ENCODE peak calls at places on chromosomes 12 and 14, in four cellular contexts. U is right lobe of liver, E is AG04450, X is cardiac muscle cell. O is an unnamed sample.

GRCh38 chr12:67804168-67804567 is 155.6 kb downstream of the DYRK2 start:
- DNase-seq in U (no peak), E (no peak), X (no peak), O (no peak)

GRCh38 chr14:79493081-79493652 is 718.1 kb downstream of the DIO2 start:
- DNase-seq in U (no peak), E (no peak), X (no peak), O (no peak)

GRCh38 chr12:49909328-49909727 is 5.6 kb upstream of the FAIM2 start:
- DNase-seq in U (no peak), E (no peak), X (no peak), O (no peak)

GRCh38 chr14:92412912-92413311 is 89.9 kb downstream of the SLC24A4 start:
- DNase-seq in U (no peak), E (no peak), X (no peak), O (no peak)

GRCh38 chr12:93518725-93519124 is 51.4 kb downstream of the MRPL42 start:
- DNase-seq in U (no peak), E (peak), X (no peak), O (peak)

GRCh38 chr12:9064201-9064814 is 51.4 kb downstream of the A2M start:
- DNase-seq in U (peak), E (no peak), X (peak), O (peak)

GRCh38 chr14:85336817-85337216 is 193.1 kb upstream of the FLRT2 start:
- DNase-seq in U (no peak), E (no peak), X (no peak), O (peak)

GRCh38 chr12:91852646-91853045 is 293.0 kb downstream of the BTG1 start:
- DNase-seq in U (no peak), E (no peak), X (no peak), O (no peak)

GRCh38 chr14:100071545-100071944 is 6.3 kb downstream of the EVL start:
- DNase-seq in U (no peak), E (no peak), X (no peak), O (no peak)

GRCh38 chr12:130480887-130481286 is 143.2 kb downstream of the PIWIL1 start:
- DNase-seq in U (peak), E (no peak), X (no peak), O (no peak)

GRCh38 chr12:82383930-82384513 is 25.7 kb downstream of the METTL25 start:
- DNase-seq in U (no peak), E (no peak), X (peak), O (peak)

GRCh38 chr12:94898388-94898787 is 105.1 kb downstream of the NDUFA12 start:
- DNase-seq in U (no peak), E (no peak), X (no peak), O (peak)

GRCh38 chr12:49909826-49910225 is 6.1 kb upstream of the FAIM2 start:
- DNase-seq in U (no peak), E (no peak), X (peak), O (no peak)

GRCh38 chr14:77407158-77407557 is 16.2 kb downstream of the NOXRED1 start:
- DNase-seq in U (no peak), E (no peak), X (no peak), O (peak)

GRCh38 chr12:65670775-65671174 is 153.5 kb upstream of the HMGA2 start:
- DNase-seq in U (no peak), E (no peak), X (no peak), O (peak)

GRCh38 chr12:6069452-6070093 is 54.9 kb downstream of the VWF start:
- DNase-seq in U (no peak), E (peak), X (no peak), O (peak)

GRCh38 chr14:74667758-74668157 is 45.1 kb downstream of the AREL1 start:
- DNase-seq in U (no peak), E (no peak), X (no peak), O (peak)

GRCh38 chr12:23217158-23217557 is 592.2 kb downstream of the ETNK1 start:
- DNase-seq in U (no peak), E (no peak), X (no peak), O (no peak)

GRCh38 chr12:25135531-25136154 is 59.3 kb downstream of the DNAI7 start:
- DNase-seq in U (no peak), E (no peak), X (no peak), O (no peak)

GRCh38 chr12:105775351-105775750 is 363.4 kb downstream of the NUAK1 start:
- DNase-seq in U (no peak), E (no peak), X (no peak), O (peak)

GRCh38 chr14:24911324-24912095 is 138.4 kb downstream of the STXBP6 start:
- DNase-seq in U (no peak), E (no peak), X (no peak), O (peak)

GRCh38 chr14:68726093-68726695 is 66.7 kb downstream of the ZFP36L1 start:
- DNase-seq in U (no peak), E (no peak), X (no peak), O (no peak)

GRCh38 chr14:83863042-83863441 is 1666.9 kb upstream of the FLRT2 start:
- DNase-seq in U (no peak), E (no peak), X (no peak), O (no peak)

GRCh38 chr12:3225796-3226180 is 148.6 kb downstream of the TSPAN9 start:
- DNase-seq in U (no peak), E (no peak), X (no peak), O (peak)

GRCh38 chr14:55160989-55161388 is 30.4 kb downstream of the DLGAP5 start:
- DNase-seq in U (no peak), E (no peak), X (no peak), O (peak)

GRCh38 chr14:105180598-105181528 is at the start of gene NUDT14:
- DNase-seq in U (peak), E (no peak), X (peak), O (peak)

GRCh38 chr14:53539489-53540126 is 386.5 kb upstream of the DDHD1 start:
- DNase-seq in U (peak), E (peak), X (peak), O (peak)

GRCh38 chr12:97168804-97169203 is 261.7 kb downstream of the NEDD1 start:
- DNase-seq in U (no peak), E (no peak), X (no peak), O (no peak)

GRCh38 chr12:47346251-47347019 is 266.7 kb upstream of the AMIGO2 start:
- DNase-seq in U (no peak), E (no peak), X (no peak), O (no peak)

GRCh38 chr12:750356-751191 is 1.8 kb upstream of the WNK1 start:
- DNase-seq in U (no peak), E (no peak), X (no peak), O (no peak)

GRCh38 chr12:47082963-47083621 is 3.3 kb upstream of the AMIGO2 start:
- DNase-seq in U (no peak), E (peak), X (no peak), O (peak)

GRCh38 chr14:99133563-99134332 is 138.2 kb downstream of the BCL11B start:
- DNase-seq in U (no peak), E (no peak), X (no peak), O (no peak)

GRCh38 chr12:127588224-127588623 is 678.7 kb upstream of the TMEM132C start:
- DNase-seq in U (no peak), E (peak), X (no peak), O (peak)

GRCh38 chr12:4386756-4387155 is 7.2 kb upstream of the FGF23 start:
- DNase-seq in U (no peak), E (no peak), X (no peak), O (no peak)

GRCh38 chr12:49624919-49625577 is 1.7 kb downstream of the PRPF40B start:
- DNase-seq in U (no peak), E (no peak), X (no peak), O (peak)

GRCh38 chr12:111448831-111449790 is 43.4 kb downstream of the SH2B3 start:
- DNase-seq in U (no peak), E (no peak), X (no peak), O (no peak)

GRCh38 chr14:36822671-36823070 is 161.0 kb downstream of the PAX9 start:
- DNase-seq in U (no peak), E (no peak), X (no peak), O (no peak)

GRCh38 chr12:92021665-92022033 is 124.0 kb downstream of the BTG1 start:
- DNase-seq in U (no peak), E (no peak), X (no peak), O (no peak)

GRCh38 chr12:45409966-45410365 is 194.1 kb downstream of the ANO6 start:
- DNase-seq in U (no peak), E (peak), X (no peak), O (peak)

GRCh38 chr14:61355892-61356325 is 34.5 kb downstream of the PRKCH start:
- DNase-seq in U (no peak), E (no peak), X (no peak), O (peak)
- H3K4me3 ChIP-seq in U (no peak), E (no peak), X (no peak), O (no peak)

GRCh38 chr14:29926701-29927595 is 699 bp downstream of the PRKD1 start:
- DNase-seq in U (peak), E (no peak), X (peak), O (peak)
- TF ChIP-seq CTCF in U (no peak), E (no peak), X (peak), O (no peak)

GRCh38 chr12:108727868-108728735 is 3.2 kb downstream of the CORO1C start:
- DNase-seq in U (no peak), E (no peak), X (no peak), O (peak)
- H3K4me3 ChIP-seq in U (no peak), E (peak), X (no peak), O (no peak)

GRCh38 chr12:12353807-12354206 is 3.1 kb upstream of the BORCS5 start:
- DNase-seq in U (no peak), E (no peak), X (no peak), O (no peak)

GRCh38 chr12:12357697-12358476 is 1.0 kb downstream of the BORCS5 start:
- DNase-seq in U (no peak), E (no peak), X (no peak), O (peak)

GRCh38 chr12:12356467-12356885 is 402 bp upstream of the BORCS5 start:
- DNase-seq in U (no peak), E (no peak), X (no peak), O (no peak)

GRCh38 chr12:12358528-12358927 is 1.6 kb downstream of the BORCS5 start:
- DNase-seq in U (no peak), E (no peak), X (no peak), O (no peak)

DNA sequence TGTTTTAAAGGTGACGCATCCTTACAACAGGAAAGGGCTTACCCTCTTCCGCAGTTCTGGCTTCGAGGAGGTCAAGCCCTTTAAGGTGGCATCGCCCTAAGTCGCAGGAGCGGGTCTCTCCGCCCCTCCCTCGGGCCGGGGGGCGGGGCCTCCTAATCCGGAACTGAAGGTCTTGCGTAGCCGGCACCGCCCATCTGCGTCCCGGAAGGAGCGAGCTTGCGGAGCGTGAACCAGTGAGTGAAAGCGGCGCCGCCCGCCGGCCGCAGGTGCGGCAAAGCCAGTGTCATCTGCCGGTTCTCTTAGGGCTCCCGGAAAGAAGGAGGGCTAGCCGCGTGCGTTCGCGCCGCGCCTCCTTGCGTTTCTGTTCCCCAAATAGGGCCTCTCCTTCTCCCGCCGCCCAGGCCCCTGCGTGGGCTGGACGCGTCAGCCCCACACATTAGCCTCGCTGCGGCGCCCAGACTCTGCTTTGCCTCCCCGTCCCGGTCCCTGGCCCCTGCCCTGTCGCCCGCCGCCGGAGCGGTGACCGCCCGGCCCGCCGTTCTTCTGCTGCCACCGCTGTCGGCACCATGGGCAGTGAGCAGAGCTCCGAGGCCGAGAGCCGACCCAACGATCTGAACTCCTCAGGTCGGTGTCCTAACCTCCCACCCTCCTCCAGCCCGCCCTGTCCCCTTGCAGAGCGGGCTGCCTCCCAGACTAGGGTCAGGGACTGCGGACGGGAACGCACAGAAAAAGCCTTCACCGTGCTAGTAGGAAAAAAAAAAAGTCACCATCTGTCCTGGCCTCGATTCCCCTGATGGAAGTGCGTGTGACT is at the start of gene BORCS5:
- DNase-seq in U (peak), E (peak), X (peak), O (peak)
- TF ChIP-seq CTCF in U (no peak), E (no peak), X (peak), O (peak)

GRCh38 chr14:73237786-73238261 is 518 bp downstream of the PAPLN start:
- DNase-seq in U (peak), E (no peak), X (peak), O (no peak)
- H3K4me3 ChIP-seq in U (peak), E (peak), X (peak), O (peak)

GRCh38 chr14:103104654-103105511 is 10.4 kb downstream of the EXOC3L4 start:
- DNase-seq in U (no peak), E (no peak), X (peak), O (peak)

GRCh38 chr14:103104389-103104653 is 9.8 kb downstream of the EXOC3L4 start:
- DNase-seq in U (peak), E (no peak), X (no peak), O (no peak)

GRCh38 chr14:103107455-103107854 is 12.9 kb downstream of the EXOC3L4 start:
- DNase-seq in U (peak), E (no peak), X (no peak), O (no peak)

GRCh38 chr14:103103461-103104388 is 9.2 kb downstream of the EXOC3L4 start:
- DNase-seq in U (peak), E (no peak), X (peak), O (peak)

DNA sequence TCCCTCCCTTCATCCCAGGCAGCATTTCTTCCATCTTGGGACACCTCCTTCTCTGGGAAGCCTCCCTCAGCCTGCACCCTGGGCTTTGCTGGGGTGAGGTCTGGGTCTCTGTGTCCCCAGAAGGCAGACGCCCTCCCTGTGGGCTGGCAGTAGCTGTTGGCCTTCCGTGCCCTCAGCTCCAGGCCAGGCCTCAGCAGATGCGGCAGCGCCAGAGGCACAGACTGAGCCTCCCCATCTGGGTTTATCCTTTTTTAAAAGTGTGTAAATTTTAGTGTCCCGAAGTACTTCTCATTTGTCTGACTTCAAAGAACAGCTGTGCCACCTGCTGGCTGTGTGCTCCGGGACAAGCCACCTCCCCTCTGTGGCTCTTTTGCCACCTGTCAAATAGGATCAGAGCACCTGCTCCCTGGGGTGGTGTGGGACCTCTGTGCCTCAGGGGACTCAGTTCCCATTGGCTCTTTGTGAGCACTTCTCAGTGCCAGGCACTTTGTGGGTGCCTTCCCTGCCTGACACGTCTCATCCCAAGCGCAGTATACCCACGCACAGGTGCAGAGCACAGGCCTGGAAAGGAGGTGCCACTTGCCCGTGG is 11.1 kb downstream of the EXOC3L4 start:
- DNase-seq in U (no peak), E (no peak), X (no peak), O (no peak)
- TF ChIP-seq CTCF in U (no peak), E (no peak), X (no peak), O (no peak)

GRCh38 chr14:33948143-33948962 is 2.5 kb downstream of the EGLN3 start:
- DNase-seq in U (no peak), E (no peak), X (no peak), O (no peak)
- H3K4me3 ChIP-seq in U (peak), E (no peak), X (peak), O (no peak)

GRCh38 chr12:107525719-107526554 is 159.7 kb upstream of the PWP1 start:
- DNase-seq in U (peak), E (no peak), X (no peak), O (no peak)
- TF ChIP-seq CTCF in U (no peak), E (no peak), X (no peak), O (no peak)

O was measured in cardiac fibroblast.